ENCODE peak calls at places on chromosomes 2 and 18, in six cellular contexts. M is AG04450, B is cardiac fibroblast, U is myocyte, O is M059J, I is tibial nerve. A is an unnamed sample.

GRCh38 chr18:77086656-77087390 is 45.8 kb downstream of the MBP start:
- DNase-seq in M (no peak), B (no peak), U (no peak), O (no peak), I (no peak), A (no peak)

GRCh38 chr2:28393115-28393836 is 618 bp downstream of the FOSL2 start:
- DNase-seq in M (no peak), B (peak; percentile 81), U (peak; percentile 83), O (peak; percentile 59), I (no peak), A (peak; percentile 71)

GRCh38 chr2:55923978-55924325 is 370 bp upstream of the EFEMP1 start:
- DNase-seq in M (no peak), B (no peak), U (no peak), O (no peak), I (no peak), A (no peak)

GRCh38 chr18:59994357-59994756 is 94.6 kb downstream of the PMAIP1 start:
- DNase-seq in M (no peak), B (peak; percentile 17), U (no peak), O (peak; percentile 35), I (no peak), A (no peak)

GRCh38 chr2:128369626-128370467 is 51.2 kb upstream of the HS6ST1 start:
- DNase-seq in M (no peak), B (no peak), U (no peak), O (no peak), I (no peak), A (no peak)

GRCh38 chr2:119753041-119753929 is 6.4 kb upstream of the PTPN4 start:
- DNase-seq in M (no peak), B (peak; percentile 71), U (peak; percentile 70), O (peak; percentile 45), I (no peak), A (no peak)

GRCh38 chr2:207869784-207870778 is 100.4 kb upstream of the FZD5 start:
- DNase-seq in M (peak; percentile 39), B (peak; percentile 58), U (peak; percentile 96), O (peak; percentile 89), I (no peak), A (no peak)

GRCh38 chr2:43088148-43089073 is 138.0 kb downstream of the ZFP36L2 start:
- DNase-seq in M (no peak), B (peak; percentile 39), U (peak; percentile 48), O (peak; percentile 52), I (no peak), A (no peak)

GRCh38 chr2:146481629-146482028 is 1363.2 kb upstream of the ACVR2A start:
- DNase-seq in M (peak; percentile 4), B (peak; percentile 21), U (peak; percentile 36), O (peak; percentile 28), I (no peak), A (no peak)

GRCh38 chr2:204108301-204108700 is 171.7 kb downstream of the ICOS start:
- DNase-seq in M (no peak), B (no peak), U (peak; percentile 9), O (peak; percentile 9), I (peak; percentile 24), A (no peak)

GRCh38 chr2:200740907-200741306 is 70.8 kb upstream of the BZW1 start:
- DNase-seq in M (no peak), B (no peak), U (no peak), O (no peak), I (no peak), A (no peak)

GRCh38 chr2:196233808-196234501 is 62.6 kb upstream of the STK17B start:
- DNase-seq in M (no peak), B (no peak), U (peak; percentile 64), O (peak; percentile 27), I (no peak), A (no peak)

GRCh38 chr2:175855794-175856453 is 146.1 kb downstream of the LNPK start:
- DNase-seq in M (no peak), B (no peak), U (peak; percentile 96), O (peak; percentile 50), I (no peak), A (no peak)

GRCh38 chr2:11319939-11320338 is 24.5 kb downstream of the ROCK2 start:
- DNase-seq in M (no peak), B (no peak), U (no peak), O (no peak), I (no peak), A (no peak)

GRCh38 chr2:181770145-181770544 is 89.8 kb upstream of the NEUROD1 start:
- DNase-seq in M (no peak), B (no peak), U (no peak), O (peak; percentile 59), I (no peak), A (no peak)

GRCh38 chr2:79630060-79630459 is 117.2 kb downstream of the CTNNA2 start:
- DNase-seq in M (no peak), B (no peak), U (peak; percentile 1), O (peak; percentile 6), I (no peak), A (no peak)

GRCh38 chr2:237408280-237408679 is 5.7 kb downstream of the COL6A3 start:
- DNase-seq in M (no peak), B (peak; percentile 74), U (peak; percentile 81), O (no peak), I (no peak), A (no peak)

GRCh38 chr18:2958819-2959298 is 54.1 kb downstream of the LPIN2 start:
- DNase-seq in M (no peak), B (peak; percentile 83), U (no peak), O (no peak), I (no peak), A (peak; percentile 31)

GRCh38 chr2:152504618-152505017 is 169.6 kb downstream of the FMNL2 start:
- DNase-seq in M (no peak), B (peak; percentile 37), U (peak; percentile 19), O (peak; percentile 61), I (no peak), A (no peak)

GRCh38 chr2:205754924-205755321 is 72.6 kb downstream of the NRP2 start:
- DNase-seq in M (no peak), B (peak; percentile 62), U (peak; percentile 87), O (peak; percentile 93), I (peak; percentile 32), A (no peak)

GRCh38 chr2:121748202-121748601 is 7.2 kb upstream of the TSN start:
- DNase-seq in M (peak; percentile 10), B (peak; percentile 61), U (no peak), O (peak; percentile 61), I (no peak), A (no peak)

GRCh38 chr2:156110890-156111289 is 221.6 kb downstream of the NR4A2 start:
- DNase-seq in M (no peak), B (no peak), U (no peak), O (peak; percentile 3), I (no peak), A (no peak)

A was measured in breast epithelium.